ENCODE peak calls at places on chromosome 5, in five cellular contexts. N is HTR-8/SVneo; E is IMR-90; W is stimulated activated naive B cell treated with anti-CD40 and anti-IgM and Interleukin-4, amounts not matched to agents 10 μg/mL and 1 μg/mL and 100 μg/mL, for 72 hours; A is NCI-H1105 treated with DMSO at 0.1 percent for 48 hours. V is an unnamed sample.

GRCh38 chr5:120788481-120788880 is 324.4 kb downstream of the PRR16 start:
- DNase-seq in W (no peak), E (no peak), N (no peak), A (no peak), V (no peak)

GRCh38 chr5:150413176-150413901 is 629 bp upstream of the CD74 start:
- DNase-seq in W (no peak), A (no peak), E (no peak), N (no peak), V (no peak)

GRCh38 chr5:114360362-114360761 is 1.5 kb upstream of the KCNN2 start:
- DNase-seq in W (no peak), A (peak; percentile 48), N (no peak), E (no peak), V (no peak)

GRCh38 chr5:147339313-147339712 is 104.5 kb downstream of the STK32A start:
- DNase-seq in A (no peak), W (no peak), N (no peak), E (no peak), V (no peak)

GRCh38 chr5:78405820-78406750 is 45.7 kb downstream of the SCAMP1 start:
- DNase-seq in A (no peak), W (no peak), E (peak; percentile 76), N (peak; percentile 21), V (no peak)

GRCh38 chr5:146891511-146891910 is 13.0 kb upstream of the PPP2R2B start:
- DNase-seq in N (no peak), A (no peak), E (no peak), W (no peak), V (no peak)

GRCh38 chr5:132056610-132057497 is 3.6 kb upstream of the IL3 start:
- DNase-seq in E (no peak), W (no peak), N (no peak), A (no peak), V (no peak)

GRCh38 chr5:53991942-53992341 is 318.4 kb downstream of the ARL15 start:
- DNase-seq in E (no peak), N (no peak), A (no peak), W (no peak), V (no peak)

GRCh38 chr5:172364773-172365172 is 81.2 kb upstream of the UBTD2 start:
- DNase-seq in W (no peak), E (no peak), N (no peak), A (no peak), V (no peak)

GRCh38 chr5:1526681-1527131 is 2.9 kb upstream of the LPCAT1 start:
- DNase-seq in A (no peak), E (no peak), W (peak; percentile 38), N (no peak), V (no peak)

GRCh38 chr5:54743581-54743980 is 226.0 kb downstream of the SNX18 start:
- DNase-seq in E (no peak), A (no peak), N (no peak), W (no peak), V (no peak)

GRCh38 chr5:144060598-144060997 is 109.9 kb downstream of the YIPF5 start:
- DNase-seq in E (peak; percentile 33), W (no peak), A (no peak), N (no peak), V (no peak)

GRCh38 chr5:163564321-163564924 is 59.0 kb downstream of the MAT2B start:
- DNase-seq in N (peak; percentile 48), A (peak; percentile 15), W (peak; percentile 44), E (peak; percentile 69), V (peak; percentile 49)

GRCh38 chr5:154851351-154851750 is 948 bp upstream of the FAXDC2 start:
- DNase-seq in N (no peak), W (no peak), A (no peak), E (no peak), V (no peak)

GRCh38 chr5:73896668-73897067 is 270.7 kb downstream of the ARHGEF28 start:
- DNase-seq in N (no peak), A (no peak), E (no peak), W (no peak), V (no peak)

GRCh38 chr5:124744170-124744911 is 2.1 kb downstream of the ZNF608 start:
- DNase-seq in E (peak; percentile 27), N (no peak), A (no peak), W (no peak), V (no peak)

GRCh38 chr5:62322484-62322883 is 16.5 kb downstream of the KIF2A start:
- DNase-seq in W (no peak), N (no peak), E (no peak), A (no peak), V (no peak)

V was measured in NCI-H1436.